ENCODE peak calls at places on chromosomes 12 and 14, in six cellular contexts. F is HFFc6, A is testis, N is GM13977, E is GM12864, O is WERI-Rb-1. I is an unnamed sample.

GRCh38 chr14:90060965-90061848 is 587 bp upstream of the KCNK13 start:
- DNase-seq in E (no peak), A (peak), N (peak), F (no peak), O (peak), I (no peak)

GRCh38 chr14:67411375-67411774 is 590 bp downstream of the PLEK2 start:
- DNase-seq in O (no peak), E (no peak), N (no peak), F (no peak), A (no peak), I (no peak)

GRCh38 chr12:128818065-128819022 is 5.4 kb downstream of the SLC15A4 start:
- DNase-seq in O (no peak), E (no peak), F (peak), A (no peak), N (peak), I (no peak)

GRCh38 chr12:117120787-117121186 is 21.6 kb upstream of the TESC start:
- DNase-seq in F (no peak), O (no peak), N (no peak), A (no peak), E (no peak), I (no peak)

GRCh38 chr14:24441904-24442239 is 704 bp downstream of the SDR39U1 start:
- DNase-seq in E (no peak), O (no peak), N (no peak), A (no peak), F (no peak), I (no peak)

GRCh38 chr12:15522574-15523187 is 200.4 kb downstream of the PTPRO start:
- DNase-seq in F (peak), E (peak), A (no peak), O (no peak), N (peak), I (peak)

GRCh38 chr12:77232045-77232444 is 166.7 kb upstream of the E2F7 start:
- DNase-seq in N (no peak), F (peak), E (no peak), O (no peak), A (no peak), I (no peak)

GRCh38 chr12:97552410-97553050 is 89.9 kb downstream of the RMST start:
- DNase-seq in A (no peak), F (no peak), N (no peak), E (no peak), O (no peak), I (no peak)

GRCh38 chr12:40917561-40917960 is 225.3 kb downstream of the CNTN1 start:
- DNase-seq in F (no peak), A (no peak), O (no peak), N (no peak), E (no peak), I (no peak)

GRCh38 chr12:40921563-40922163 is 229.4 kb downstream of the CNTN1 start:
- DNase-seq in F (peak), A (no peak), N (no peak), O (no peak), E (no peak), I (peak)
- TF ChIP-seq CTCF in F (peak), A (peak), N (peak), O (peak), E (peak), I (peak)

GRCh38 chr12:105100998-105101397 is 6.5 kb upstream of the WASHC4 start:
- DNase-seq in N (no peak), O (no peak), A (no peak), F (peak), E (no peak), I (no peak)
- TF ChIP-seq CTCF in N (no peak), O (no peak), A (no peak), F (peak), E (no peak), I (no peak)

DNA sequence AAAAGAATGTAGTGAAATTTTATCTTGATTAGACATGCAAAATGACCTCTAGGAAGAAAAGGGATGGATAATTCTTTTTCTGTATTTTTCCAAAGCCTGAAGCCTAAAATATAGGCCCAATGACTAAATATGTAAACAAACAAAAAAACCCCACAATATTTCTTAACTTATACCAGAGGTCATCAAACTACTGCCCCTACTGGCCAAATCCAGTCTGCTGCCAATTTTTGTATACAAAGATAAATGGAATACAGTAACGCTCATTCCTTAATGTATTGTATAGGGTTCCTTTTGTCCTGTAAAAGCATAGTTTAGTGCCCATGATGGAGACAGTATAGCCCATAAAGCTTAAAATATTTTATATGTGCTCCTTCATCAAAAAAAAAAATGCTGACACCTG is 145.7 kb upstream of the ALG10 start:
- DNase-seq in F (no peak), A (no peak), E (no peak), O (no peak), N (no peak), I (no peak)
- TF ChIP-seq CTCF in F (peak), A (peak), E (no peak), O (no peak), N (no peak), I (no peak)

DNA sequence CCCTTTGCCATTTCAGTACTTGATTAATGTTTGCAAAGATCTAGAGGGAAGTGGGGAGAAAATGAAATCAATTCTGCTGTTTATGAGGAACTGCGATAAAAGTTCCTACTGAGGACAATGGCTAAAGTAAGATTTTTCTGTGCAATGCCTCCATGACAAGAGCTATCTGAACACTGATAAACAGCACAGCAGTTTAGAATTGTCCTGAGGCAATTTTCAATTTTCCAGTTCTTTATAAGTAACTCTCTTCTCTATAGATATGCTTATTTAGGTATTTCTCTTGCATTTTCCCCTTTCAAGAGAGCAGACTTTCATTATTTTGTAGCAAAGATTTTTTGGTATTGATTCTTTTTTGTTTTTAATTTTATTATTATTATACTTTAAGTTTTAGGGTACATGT is 34.6 kb upstream of the TMTC2 start:
- DNase-seq in N (no peak), A (no peak), O (no peak), F (no peak), E (no peak), I (no peak)
- TF ChIP-seq CTCF in N (no peak), A (no peak), O (no peak), F (no peak), E (no peak), I (no peak)

GRCh38 chr14:78029471-78030372 is 140.5 kb upstream of the NRXN3 start:
- DNase-seq in N (no peak), E (no peak), O (peak), A (no peak), F (no peak), I (no peak)
- TF ChIP-seq CTCF in N (no peak), E (no peak), O (peak), A (no peak), F (no peak), I (peak)

DNA sequence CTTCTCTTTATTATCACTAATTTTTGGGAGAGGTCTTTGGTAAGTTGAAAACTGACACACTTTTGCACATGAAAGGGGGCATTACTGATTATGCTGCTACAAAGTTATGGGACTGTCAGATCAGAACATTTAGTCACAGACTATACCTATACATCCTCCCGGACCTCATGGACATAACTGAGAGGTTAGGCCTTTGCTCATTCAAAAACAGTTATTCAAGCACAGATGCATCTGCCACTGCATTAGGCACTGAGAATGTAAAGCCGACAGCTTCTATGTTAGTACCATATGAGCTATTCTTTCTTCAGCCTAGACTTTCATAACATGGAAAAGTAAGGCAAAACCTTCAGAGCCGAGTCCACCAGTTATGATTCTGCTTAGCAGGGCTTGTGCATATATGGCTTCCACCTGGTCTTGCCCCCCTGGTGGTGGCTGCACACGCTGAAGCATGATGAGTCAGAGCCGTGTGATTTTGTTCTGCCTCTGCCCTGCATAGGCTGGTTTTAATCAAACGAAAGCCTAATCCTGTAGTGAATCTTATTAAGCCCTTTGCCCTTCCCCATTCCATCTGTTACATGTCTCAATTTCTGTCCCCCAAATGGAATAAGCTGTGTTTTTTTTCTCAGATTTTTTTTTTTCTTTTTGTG is 21.8 kb upstream of the RNU6-8 start:
- DNase-seq in O (peak), N (no peak), F (peak), A (no peak), E (no peak), I (peak)
- TF ChIP-seq CTCF in O (peak), N (peak), F (peak), A (no peak), E (peak), I (peak)

I was measured in astrocyte of the cerebellum.